ENCODE peak calls at places on chromosome 5, in six cellular contexts. F, R, U, Z, Y and B are unnamed samples.

GRCh38 chr5:124806026-124806856 is 59.8 kb upstream of the ZNF608 start:
- DNase-seq in Y (no peak), U (no peak), Z (peak; percentile 78), F (peak; percentile 84), R (peak; percentile 81), B (no peak)

GRCh38 chr5:37272564-37272963 is 23.4 kb upstream of the CPLANE1 start:
- DNase-seq in U (no peak), F (peak; percentile 88), Z (no peak), Y (no peak), R (no peak), B (no peak)

GRCh38 chr5:41637424-41637823 is 127.0 kb upstream of the PLCXD3 start:
- DNase-seq in F (no peak), Z (no peak), R (no peak), Y (no peak), U (no peak), B (no peak)

GRCh38 chr5:158874814-158875213 is 224.9 kb downstream of the EBF1 start:
- DNase-seq in Z (no peak), U (no peak), F (no peak), R (no peak), Y (no peak), B (no peak)

GRCh38 chr5:30197662-30198061 is 995.8 kb upstream of the CDH6 start:
- DNase-seq in R (no peak), Y (no peak), U (no peak), Z (no peak), F (no peak), B (no peak)

GRCh38 chr5:30600892-30601291 is 592.6 kb upstream of the CDH6 start:
- DNase-seq in Y (no peak), U (no peak), R (no peak), Z (no peak), F (no peak), B (no peak)

GRCh38 chr5:39121315-39121714 is 47.1 kb upstream of the RICTOR start:
- DNase-seq in Z (no peak), Y (no peak), U (no peak), F (no peak), R (no peak), B (no peak)

GRCh38 chr5:74093501-74093993 is 467.6 kb downstream of the ARHGEF28 start:
- DNase-seq in Y (no peak), Z (no peak), U (no peak), F (no peak), R (no peak), B (no peak)

GRCh38 chr5:40716000-40716399 is 36.3 kb downstream of the PTGER4 start:
- DNase-seq in U (no peak), R (no peak), F (no peak), Y (no peak), Z (no peak), B (no peak)

GRCh38 chr5:66002415-66002814 is 76.0 kb downstream of the ERBIN start:
- DNase-seq in Y (no peak), R (no peak), Z (no peak), F (no peak), U (no peak), B (no peak)

GRCh38 chr5:33167541-33167940 is 273.2 kb upstream of the TARS1 start:
- DNase-seq in Z (no peak), R (no peak), Y (no peak), F (no peak), U (peak; percentile 8), B (no peak)

GRCh38 chr5:146561711-146562110 is 45.7 kb upstream of the GPR151 start:
- DNase-seq in F (no peak), Z (no peak), R (no peak), U (peak; percentile 67), Y (no peak), B (no peak)

GRCh38 chr5:109753279-109753678 is 63.6 kb downstream of the MAN2A1 start:
- DNase-seq in R (no peak), Y (no peak), Z (no peak), U (no peak), F (no peak), B (no peak)

GRCh38 chr5:132466453-132467291 is 23.9 kb downstream of the IRF1 start:
- DNase-seq in Y (peak; percentile 64), F (no peak), U (no peak), R (peak; percentile 95), Z (peak; percentile 46), B (peak; percentile 93)

GRCh38 chr5:97297063-97297715 is 114.1 kb upstream of the RIOK2 start:
- DNase-seq in F (peak; percentile 63), Z (no peak), Y (no peak), U (no peak), R (no peak), B (no peak)

GRCh38 chr5:120550358-120550757 is 86.3 kb downstream of the PRR16 start:
- DNase-seq in F (no peak), Y (no peak), R (no peak), U (no peak), Z (no peak), B (no peak)

GRCh38 chr5:59062986-59063683 is 480.3 kb downstream of the RAB3C start:
- DNase-seq in Z (no peak), U (no peak), F (no peak), Y (no peak), R (no peak), B (no peak)

GRCh38 chr5:75623846-75624245 is 12.6 kb downstream of the ANKDD1B start:
- DNase-seq in Z (no peak), R (no peak), U (no peak), Y (no peak), F (no peak), B (no peak)

GRCh38 chr5:75342836-75343235 is 5.8 kb downstream of the HMGCR start:
- DNase-seq in Z (no peak), Y (no peak), F (no peak), R (no peak), U (no peak), B (no peak)

GRCh38 chr5:77239126-77239741 is 28.8 kb downstream of the PDE8B start:
- DNase-seq in F (peak; percentile 48), Z (no peak), R (no peak), Y (no peak), U (no peak), B (no peak)

GRCh38 chr5:123511290-123511647 is 708 bp upstream of the CSNK1G3 start:
- DNase-seq in Y (no peak), R (no peak), F (peak; percentile 15), U (peak; percentile 38), Z (no peak), B (no peak)

GRCh38 chr5:71475788-71476384 is 20.4 kb downstream of the BDP1 start:
- DNase-seq in Y (no peak), U (no peak), Z (no peak), R (no peak), F (no peak), B (no peak)
- TF ChIP-seq CTCF in Y (peak; percentile 58), U (peak; percentile 64), Z (peak; percentile 50), R (peak; percentile 52), F (peak; percentile 36), B (peak; percentile 66)

GRCh38 chr5:151151263-151151660 is 6.3 kb downstream of the ANXA6 start:
- DNase-seq in Y (no peak), Z (no peak), F (no peak), R (no peak), U (no peak), B (no peak)

GRCh38 chr5:151151793-151152192 is 5.8 kb downstream of the ANXA6 start:
- DNase-seq in F (no peak), U (no peak), R (no peak), Z (no peak), Y (no peak), B (peak; percentile 90)

GRCh38 chr5:151153300-151153699 is 4.3 kb downstream of the ANXA6 start:
- DNase-seq in R (no peak), F (no peak), U (no peak), Z (no peak), Y (no peak), B (no peak)

GRCh38 chr5:151148583-151148982 is 9.0 kb downstream of the ANXA6 start:
- DNase-seq in Z (no peak), Y (no peak), R (no peak), F (no peak), U (no peak), B (no peak)

DNA sequence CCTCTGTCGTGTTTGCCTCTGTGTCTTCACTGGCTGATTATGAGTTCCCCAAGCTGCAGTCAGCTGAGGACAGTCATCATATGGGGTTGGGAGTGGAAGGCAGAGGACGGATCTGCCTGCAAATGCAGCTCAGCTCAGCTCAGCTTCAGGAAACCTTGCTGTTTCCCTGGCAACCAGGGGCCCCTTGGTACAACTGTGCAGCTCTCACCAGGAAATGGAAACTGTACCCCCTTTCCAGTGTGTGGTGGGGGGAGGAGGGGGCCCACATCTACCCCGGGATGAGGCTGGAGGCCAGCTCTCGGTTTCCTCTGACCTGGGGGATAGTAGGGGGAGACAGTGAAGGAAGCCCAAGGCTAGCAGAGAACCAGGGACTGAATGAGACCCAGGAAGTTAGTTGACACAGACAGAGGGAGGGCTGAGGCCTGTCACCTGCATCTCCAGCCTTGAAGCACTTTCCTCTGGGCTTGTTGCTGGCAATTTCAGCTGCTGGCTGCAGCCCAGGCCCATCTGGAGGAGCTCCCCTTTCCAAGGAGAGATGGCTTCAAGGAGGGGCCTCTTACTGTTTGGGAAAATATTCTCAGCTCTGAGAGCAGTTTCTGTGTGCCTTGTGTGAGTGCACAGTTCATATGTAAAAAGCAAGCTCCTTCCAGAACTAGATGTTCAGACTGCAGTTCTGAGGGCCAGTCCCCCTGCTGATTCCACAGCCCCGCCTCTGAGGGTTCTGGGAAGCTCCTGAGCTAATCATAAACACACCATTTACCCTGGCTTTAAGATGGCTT is 6.9 kb downstream of the ANXA6 start:
- DNase-seq in U (no peak), R (no peak), F (no peak), Y (peak; percentile 66), Z (peak; percentile 42), B (peak; percentile 75)
- TF ChIP-seq CTCF in U (no peak), R (no peak), F (no peak), Y (no peak), Z (no peak), B (no peak)

GRCh38 chr5:137656558-137656957 is 79.3 kb downstream of the KLHL3 start:
- DNase-seq in R (no peak), Y (no peak), F (no peak), Z (no peak), U (no peak), B (no peak)

GRCh38 chr5:137657073-137657472 is 78.8 kb downstream of the KLHL3 start:
- DNase-seq in Z (no peak), F (no peak), Y (no peak), U (no peak), R (no peak), B (no peak)

GRCh38 chr5:137659209-137659608 is 76.7 kb downstream of the KLHL3 start:
- DNase-seq in R (no peak), U (no peak), Y (no peak), F (no peak), Z (no peak), B (no peak)

GRCh38 chr5:137658324-137658723 is 77.6 kb downstream of the KLHL3 start:
- DNase-seq in R (no peak), Z (no peak), F (no peak), Y (no peak), U (no peak), B (no peak)

GRCh38 chr5:137660349-137660817 is 75.5 kb downstream of the KLHL3 start:
- DNase-seq in Z (peak; percentile 39), Y (peak; percentile 67), U (peak; percentile 53), F (peak; percentile 78), R (peak; percentile 76), B (peak; percentile 52)
- TF ChIP-seq CTCF in Z (peak; percentile 84), Y (peak; percentile 81), U (peak; percentile 81), F (peak; percentile 85), R (peak; percentile 81), B (peak; percentile 83)

DNA sequence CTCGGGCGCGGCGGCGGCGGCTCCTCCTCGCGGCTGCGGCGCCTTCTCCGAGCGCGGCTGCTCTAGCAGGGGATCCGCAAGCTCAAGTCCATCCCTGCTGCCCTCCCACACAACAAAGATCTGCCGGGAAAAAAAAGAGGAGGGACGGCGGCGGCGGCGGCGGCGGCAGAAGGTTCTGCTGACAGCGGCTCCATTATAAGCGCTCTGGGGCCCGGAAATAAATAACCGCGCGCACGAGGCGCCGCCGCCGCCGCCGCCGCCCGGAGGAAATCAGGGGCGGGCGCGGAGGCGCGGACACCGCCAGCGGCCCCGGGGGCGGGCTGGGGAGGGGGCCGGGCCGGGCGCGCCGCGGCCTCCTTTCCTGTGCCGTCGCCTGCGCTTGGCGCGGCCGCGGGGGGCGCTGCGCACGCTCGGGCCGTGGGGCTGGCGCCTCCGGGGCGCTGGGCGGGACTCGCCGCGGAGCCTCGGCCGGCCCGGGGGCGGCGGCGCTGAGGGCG is at the start of gene ANKH:
- DNase-seq in Z (peak; percentile 86), Y (peak; percentile 77), R (peak; percentile 86), U (no peak), F (peak; percentile 88), B (peak; percentile 62)
- TF ChIP-seq CTCF in Z (no peak), Y (no peak), R (no peak), U (peak; percentile 35), F (no peak), B (no peak)